ENCODE peak calls at places on chromosomes 1 and 21, in six cellular contexts. U is adipocyte; Y is CD8-positive, alpha-beta memory T cell; N is lower lobe of right lung; A is CD8-positive, alpha-beta T cell; H is endodermal cell. P is an unnamed sample. For H3K9me3, the result is how much of the 10 kb centered on the place peaks cover.

GRCh38 chr1:16158025-16158424 is 2.2 kb upstream of the EPHA2 start:
- DNase-seq in U (no peak), H (no peak), Y (peak), N (no peak), A (no peak), P (peak)

GRCh38 chr1:102015728-102016127 is 19.0 kb upstream of the OLFM3 start:
- DNase-seq in Y (no peak), U (no peak), A (no peak), H (no peak), N (no peak), P (no peak)

GRCh38 chr1:2194898-2195673 is 514 bp upstream of the FAAP20 start:
- DNase-seq in Y (peak), H (peak), N (peak), A (peak), U (peak), P (peak)

GRCh38 chr21:38086580-38086979 is 170.2 kb upstream of the KCNJ15 start:
- DNase-seq in H (no peak), N (no peak), U (no peak), Y (no peak), A (no peak), P (no peak)

GRCh38 chr1:23980725-23981063 is 567 bp upstream of the SRSF10 start:
- DNase-seq in Y (peak), N (no peak), H (peak), A (peak), U (peak), P (no peak)

GRCh38 chr1:20151906-20152598 is 12.9 kb downstream of the PLA2G2F start:
- DNase-seq in U (peak), Y (peak), H (peak), A (peak), N (peak), P (peak)

GRCh38 chr1:189693140-189693539 is 784.5 kb downstream of the BRINP3 start:
- DNase-seq in U (no peak), N (no peak), A (no peak), H (peak), Y (no peak), P (no peak)

GRCh38 chr21:33698088-33698487 is 55.8 kb downstream of the ITSN1 start:
- DNase-seq in H (no peak), Y (no peak), U (no peak), A (no peak), N (no peak), P (no peak)

GRCh38 chr1:222754386-222755139 is 17.6 kb downstream of the FAM177B start:
- DNase-seq in Y (no peak), H (no peak), U (peak), N (peak), A (no peak), P (no peak)

GRCh38 chr1:8987881-8988617 is 38.2 kb downstream of the SLC2A7 start:
- DNase-seq in N (peak), U (peak), Y (peak), H (peak), A (peak), P (peak)

GRCh38 chr1:208332036-208332773 is 88.0 kb upstream of the PLXNA2 start:
- DNase-seq in Y (no peak), A (no peak), N (no peak), H (no peak), U (no peak), P (no peak)

GRCh38 chr1:191074877-191075276 is 597.2 kb upstream of the BRINP3 start:
- DNase-seq in A (no peak), U (no peak), Y (no peak), N (no peak), H (no peak), P (no peak)

GRCh38 chr1:19013826-19014548 is 57.5 kb upstream of the IFFO2 start:
- DNase-seq in H (peak), U (no peak), N (no peak), Y (no peak), A (no peak), P (no peak)

GRCh38 chr1:64084451-64084850 is 119.0 kb upstream of the UBE2U start:
- DNase-seq in H (no peak), A (no peak), U (no peak), N (no peak), Y (no peak), P (no peak)
- H3K9me3 ChIP-seq in H (under half), A (under half), U (under half), N (under half), Y (under half), P (under half)

GRCh38 chr1:247047260-247047659 is 31.4 kb downstream of the ZNF670 start:
- DNase-seq in Y (no peak), U (no peak), A (no peak), H (no peak), N (no peak), P (no peak)
- H3K9me3 ChIP-seq in Y (under half), U (half or more), A (under half), H (half or more), N (half or more), P (under half)

GRCh38 chr21:21806711-21807597 is 808.7 kb downstream of the NCAM2 start:
- DNase-seq in H (no peak), Y (no peak), U (peak), N (no peak), A (no peak), P (no peak)
- H3K9me3 ChIP-seq in H (under half), Y (under half), U (under half), N (under half), A (under half), P (under half)

GRCh38 chr1:3336641-3337621 is 117.5 kb upstream of the ARHGEF16 start:
- DNase-seq in N (no peak), U (no peak), A (no peak), Y (no peak), H (no peak), P (no peak)
- H3K9me3 ChIP-seq in N (under half), U (under half), A (under half), Y (under half), H (under half), P (under half)

P was measured in T-helper 17 cell.